ENCODE peak calls at places on chromosomes 3 and 15, in four cellular contexts. W is HL-60, D is chondrocyte, G is uterus. N is an unnamed sample.

GRCh38 chr3:197795200-197795599 is 4.1 kb downstream of the LRCH3 start:
- DNase-seq in D (no peak), G (no peak), W (no peak), N (no peak)

GRCh38 chr3:122843604-122844003 is 48.7 kb downstream of the SLC49A4 start:
- DNase-seq in W (no peak), G (no peak), D (no peak), N (no peak)

GRCh38 chr3:42148982-42149432 is 57.9 kb downstream of the TRAK1 start:
- DNase-seq in W (no peak), D (no peak), G (peak; percentile 70), N (no peak)

GRCh38 chr3:356947-357346 is 160.4 kb downstream of the CHL1 start:
- DNase-seq in D (no peak), W (no peak), G (peak; percentile 84), N (no peak)

GRCh38 chr15:44738340-44738984 is 2.1 kb downstream of the TRIM69 start:
- DNase-seq in G (no peak), D (no peak), W (no peak), N (no peak)

GRCh38 chr15:31516874-31517273 is 190.2 kb downstream of the KLF13 start:
- DNase-seq in D (no peak), W (no peak), G (no peak), N (no peak)

GRCh38 chr3:33437556-33438283 is 2.5 kb downstream of the UBP1 start:
- DNase-seq in W (no peak), G (no peak), D (no peak), N (no peak)

GRCh38 chr3:15246186-15246585 is 40.1 kb downstream of the CAPN7 start:
- DNase-seq in D (no peak), W (no peak), G (no peak), N (no peak)

GRCh38 chr3:195182470-195182795 is 88.5 kb downstream of the XXYLT1 start:
- DNase-seq in D (no peak), G (peak; percentile 79), W (no peak), N (no peak)

GRCh38 chr15:40338921-40339620 is 1.7 kb downstream of the CCDC9B start:
- DNase-seq in G (peak; percentile 62), D (no peak), W (no peak), N (no peak)

GRCh38 chr15:40340740-40341400 is at the start of gene CCDC9B:
- DNase-seq in W (peak; percentile 82), G (peak; percentile 93), D (peak; percentile 97), N (no peak)

GRCh38 chr15:40340038-40340739 is 550 bp downstream of the CCDC9B start:
- DNase-seq in W (no peak), D (no peak), G (peak; percentile 86), N (no peak)

GRCh38 chr15:40338041-40338657 is 2.6 kb downstream of the CCDC9B start:
- DNase-seq in W (peak; percentile 84), D (no peak), G (peak; percentile 69), N (peak; percentile 88)

GRCh38 chr15:40339621-40339945 is 1.2 kb downstream of the CCDC9B start:
- DNase-seq in W (no peak), D (no peak), G (no peak), N (no peak)
- TF ChIP-seq CTCF in W (no peak), D (peak; percentile 75), G (no peak), N (no peak)

DNA sequence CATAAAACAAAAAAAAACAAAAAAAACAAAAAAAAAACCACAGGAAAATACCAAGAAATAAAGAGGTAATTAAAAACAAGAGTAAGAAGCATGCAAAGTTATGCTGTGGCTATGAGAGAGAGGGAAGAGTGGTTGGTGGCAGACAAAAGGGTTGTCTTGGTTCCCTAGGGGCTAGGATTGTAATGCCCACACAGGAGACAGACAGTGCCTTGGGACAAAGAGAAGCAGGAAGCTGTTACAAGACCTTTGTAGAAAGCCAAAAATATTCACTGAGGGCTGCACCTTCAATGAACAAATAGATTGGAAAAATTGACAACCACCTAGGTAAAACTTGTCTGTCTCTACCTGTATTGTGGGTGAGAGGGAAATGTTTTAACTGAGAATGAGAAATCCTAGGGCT is 44.9 kb upstream of the PRICKLE2 start:
- DNase-seq in D (no peak), G (no peak), W (no peak), N (no peak)
- TF ChIP-seq CTCF in D (no peak), G (no peak), W (no peak), N (no peak)

DNA sequence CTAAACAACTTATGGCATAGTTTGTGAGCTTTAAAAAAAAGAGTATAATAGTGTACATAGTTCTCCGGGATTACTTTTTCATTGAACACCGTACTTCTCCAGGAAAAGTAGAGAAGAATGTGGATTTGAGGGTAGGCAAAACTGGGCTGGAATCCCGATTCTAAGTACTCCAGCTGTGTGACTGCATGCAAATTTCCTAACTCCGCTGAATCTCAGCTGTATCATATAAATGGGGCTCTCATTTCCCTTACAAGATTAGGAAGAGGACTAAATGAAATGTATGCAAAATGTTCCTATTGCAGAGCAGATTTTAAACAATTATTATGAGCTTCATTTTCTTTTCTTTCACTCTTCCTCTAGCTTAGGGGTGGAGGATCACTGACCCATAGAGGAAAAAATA is 70.3 kb upstream of the HERC1 start:
- DNase-seq in D (no peak), G (no peak), W (no peak), N (no peak)
- TF ChIP-seq CTCF in D (no peak), G (no peak), W (no peak), N (no peak)

GRCh38 chr15:32649336-32649735 is 7.8 kb downstream of the SCG5 start:
- DNase-seq in W (no peak), G (no peak), D (no peak), N (no peak)
- TF ChIP-seq CTCF in W (no peak), G (no peak), D (peak; percentile 78), N (no peak)

GRCh38 chr3:84692261-84692660 is 266.5 kb upstream of the CADM2 start:
- DNase-seq in W (peak; percentile 47), D (no peak), G (no peak), N (no peak)
- TF ChIP-seq CTCF in W (no peak), D (no peak), G (no peak), N (no peak)

GRCh38 chr15:59338414-59338813 is 34.3 kb downstream of the MYO1E start:
- DNase-seq in D (no peak), W (no peak), G (no peak), N (no peak)
- TF ChIP-seq CTCF in D (no peak), W (no peak), G (no peak), N (no peak)

DNA sequence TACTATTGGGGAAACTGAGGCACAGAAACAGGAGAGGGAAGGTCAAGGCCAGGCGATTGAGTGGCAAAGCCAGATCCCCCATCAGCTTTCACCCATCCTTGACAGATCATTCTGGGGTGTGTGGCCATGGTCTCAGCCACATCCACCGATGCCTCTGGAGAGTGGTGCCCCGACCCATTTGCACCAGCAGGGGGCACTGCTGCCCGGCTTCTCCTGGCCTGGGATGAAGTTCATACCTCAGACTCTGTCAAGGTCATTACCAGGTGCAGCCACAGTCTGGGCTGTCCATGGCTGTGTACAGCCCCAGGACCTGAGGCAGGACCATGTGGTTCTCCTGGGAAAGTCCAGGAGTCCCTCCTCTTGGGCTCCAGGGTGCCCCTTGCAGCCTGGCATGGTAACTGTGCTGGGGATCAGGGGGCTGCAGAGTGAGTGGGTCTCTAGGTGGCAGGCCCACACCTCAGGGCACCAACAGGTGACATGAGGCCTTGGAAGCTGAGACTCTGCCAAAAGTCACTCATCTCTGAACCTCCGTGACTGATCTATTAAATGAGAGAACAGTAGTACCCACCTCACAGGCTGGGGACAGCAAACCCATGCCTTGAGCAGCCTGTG is 67.3 kb downstream of the CACNA2D2 start:
- DNase-seq in W (peak; percentile 61), D (no peak), G (peak; percentile 32), N (peak; percentile 89)
- TF ChIP-seq CTCF in W (peak; percentile 86), D (peak; percentile 87), G (peak; percentile 40), N (peak; percentile 88)

GRCh38 chr15:66024116-66024515 is 154.8 kb downstream of the RAB11A start:
- DNase-seq in W (no peak), G (no peak), D (no peak), N (no peak)

GRCh38 chr15:66024998-66025397 is 155.7 kb downstream of the RAB11A start:
- DNase-seq in W (no peak), G (no peak), D (no peak), N (no peak)

GRCh38 chr15:66025972-66026371 is 156.7 kb downstream of the RAB11A start:
- DNase-seq in W (no peak), D (no peak), G (no peak), N (no peak)

GRCh38 chr15:66023322-66023972 is 154.2 kb downstream of the RAB11A start:
- DNase-seq in G (no peak), W (no peak), D (no peak), N (no peak)

GRCh38 chr15:66027268-66027806 is 158.0 kb downstream of the RAB11A start:
- DNase-seq in G (no peak), D (no peak), W (no peak), N (peak; percentile 3)
- TF ChIP-seq CTCF in G (no peak), D (no peak), W (no peak), N (no peak)

N was measured in activated CD8-positive, alpha-beta T cell treated with anti-CD3 and anti-CD28 coated beads for 36 hours.